ENCODE peak calls at places on chromosomes 12 and 14, in eight cellular contexts. H, V, M, E, J, Y, S and A are unnamed samples. For H3K4me1, the result is how much of the 10 kb centered on the place peaks cover.

GRCh38 chr12:3747543-3747942 is 5.4 kb downstream of the CRACR2A start:
- DNase-seq in M (peak), E (no peak), S (no peak), V (no peak), H (no peak), J (no peak), Y (peak), A (no peak)

GRCh38 chr14:99724196-99724891 is 40.2 kb downstream of the CYP46A1 start:
- DNase-seq in E (no peak), M (no peak), V (no peak), H (no peak), S (no peak), Y (no peak), J (no peak), A (peak)

GRCh38 chr12:106309671-106310313 is 7.3 kb downstream of the TCP11L2 start:
- DNase-seq in V (no peak), H (no peak), Y (no peak), E (no peak), M (no peak), J (no peak), S (no peak), A (no peak)

GRCh38 chr14:36657409-36658090 is 4.1 kb upstream of the PAX9 start:
- DNase-seq in V (no peak), Y (no peak), J (no peak), M (no peak), H (no peak), S (no peak), E (no peak), A (peak)

GRCh38 chr12:49231881-49232650 is 32.8 kb upstream of the TUBA1C start:
- DNase-seq in Y (no peak), M (no peak), V (no peak), S (no peak), H (no peak), E (no peak), J (no peak), A (no peak)

GRCh38 chr12:130775953-130776856 is 60.1 kb upstream of the RIMBP2 start:
- DNase-seq in M (no peak), Y (peak), V (peak), S (peak), E (no peak), H (peak), J (peak), A (no peak)

GRCh38 chr14:60684203-60684602 is 34.9 kb upstream of the SIX1 start:
- DNase-seq in J (no peak), H (no peak), V (no peak), E (no peak), M (no peak), Y (no peak), S (peak), A (no peak)

GRCh38 chr14:104657114-104657524 is 32.3 kb upstream of the INF2 start:
- DNase-seq in S (no peak), E (no peak), J (no peak), Y (no peak), M (no peak), V (no peak), H (no peak), A (no peak)

GRCh38 chr14:76236172-76237130 is 84.7 kb downstream of the GPATCH2L start:
- DNase-seq in Y (no peak), S (no peak), M (no peak), V (no peak), J (no peak), H (no peak), E (no peak), A (no peak)

GRCh38 chr14:83419420-83419819 is 1885.8 kb upstream of the SEL1L start:
- DNase-seq in E (no peak), M (no peak), V (no peak), S (no peak), Y (no peak), H (no peak), J (no peak), A (no peak)

GRCh38 chr14:77470192-77470870 is 12.4 kb downstream of the AHSA1 start:
- DNase-seq in J (no peak), Y (peak), E (no peak), V (no peak), H (no peak), M (no peak), S (no peak), A (no peak)

GRCh38 chr14:102046337-102047278 is 40.2 kb downstream of the HSP90AA1 start:
- DNase-seq in Y (peak), J (peak), S (peak), M (peak), H (peak), E (peak), V (peak), A (peak)

GRCh38 chr12:130281157-130281799 is 56.4 kb upstream of the PIWIL1 start:
- DNase-seq in E (no peak), S (no peak), Y (peak), M (no peak), J (peak), V (peak), H (no peak), A (no peak)

GRCh38 chr12:121095544-121096198 is 37.0 kb upstream of the P2RX7 start:
- DNase-seq in V (peak), M (peak), H (peak), S (peak), J (peak), E (peak), Y (peak), A (peak)

GRCh38 chr12:2417761-2418160 is 365.0 kb downstream of the CACNA1C start:
- DNase-seq in V (no peak), Y (no peak), E (peak), S (no peak), J (no peak), M (no peak), H (no peak), A (no peak)

GRCh38 chr12:76489737-76490136 is 69.8 kb downstream of the OSBPL8 start:
- DNase-seq in J (peak), S (no peak), H (no peak), E (no peak), V (no peak), M (no peak), Y (no peak), A (no peak)

GRCh38 chr14:63224196-63224595 is 20.0 kb downstream of the RHOJ start:
- DNase-seq in M (no peak), E (no peak), H (no peak), S (no peak), V (no peak), J (no peak), Y (no peak), A (no peak)

GRCh38 chr12:129966086-129966640 is 62.3 kb upstream of the TMEM132D start:
- DNase-seq in E (no peak), M (no peak), V (no peak), Y (no peak), S (no peak), H (no peak), J (no peak), A (no peak)

GRCh38 chr14:23569443-23570151 is 2.0 kb upstream of the AP1G2 start:
- DNase-seq in H (no peak), M (no peak), E (peak), V (peak), Y (no peak), J (peak), S (peak), A (no peak)

GRCh38 chr12:124566181-124567034 is 1.0 kb downstream of the NCOR2 start:
- DNase-seq in E (peak), M (peak), J (peak), Y (peak), V (peak), S (peak), H (peak), A (peak)

GRCh38 chr14:59474172-59474571 is 9.0 kb upstream of the GPR135 start:
- DNase-seq in S (no peak), J (no peak), H (no peak), M (no peak), E (no peak), Y (no peak), V (no peak), A (no peak)

GRCh38 chr14:29927596-29928341 is at the start of gene PRKD1:
- DNase-seq in E (peak), V (peak), M (peak), J (peak), H (peak), Y (peak), S (peak), A (peak)

GRCh38 chr12:96237465-96238077 is 43.4 kb downstream of the ELK3 start:
- DNase-seq in J (no peak), M (peak), V (no peak), H (peak), Y (peak), S (no peak), E (peak), A (no peak)

GRCh38 chr14:60862283-60862682 is 118.6 kb downstream of the TRMT5 start:
- DNase-seq in M (peak), S (no peak), V (no peak), Y (peak), E (peak), J (no peak), H (peak), A (no peak)

GRCh38 chr12:121538699-121539061 is 42.1 kb downstream of the KDM2B start:
- DNase-seq in J (peak), V (peak), M (peak), Y (peak), H (no peak), E (no peak), S (peak), A (no peak)

GRCh38 chr12:3117628-3118027 is 40.4 kb downstream of the TSPAN9 start:
- DNase-seq in V (no peak), J (no peak), M (no peak), S (no peak), H (no peak), E (no peak), Y (no peak), A (no peak)

GRCh38 chr14:63383776-63384367 is 65.1 kb upstream of the GPHB5 start:
- DNase-seq in J (no peak), E (no peak), Y (no peak), M (no peak), V (no peak), H (no peak), S (no peak), A (no peak)

GRCh38 chr12:6708968-6709394 is 8.4 kb upstream of the PIANP start:
- DNase-seq in E (no peak), Y (no peak), S (no peak), M (no peak), J (no peak), V (no peak), H (no peak), A (no peak)

GRCh38 chr12:50258167-50258551 is 25.2 kb downstream of the LIMA1 start:
- DNase-seq in E (peak), S (no peak), M (no peak), Y (peak), J (peak), H (peak), V (no peak), A (peak)

GRCh38 chr14:99137001-99137700 is 134.8 kb downstream of the BCL11B start:
- DNase-seq in V (no peak), S (no peak), M (peak), Y (no peak), H (no peak), E (peak), J (no peak), A (peak)

GRCh38 chr14:101731187-101732080 is 30.1 kb upstream of the PPP2R5C start:
- DNase-seq in Y (peak), E (peak), H (no peak), J (peak), M (peak), V (peak), S (peak), A (peak)

GRCh38 chr12:102756564-102756963 is 160.5 kb downstream of the PAH start:
- DNase-seq in H (peak), V (no peak), S (no peak), E (no peak), J (no peak), Y (no peak), M (no peak), A (no peak)

GRCh38 chr12:57626929-57627445 is 6.0 kb downstream of the B4GALNT1 start:
- DNase-seq in E (no peak), J (no peak), H (no peak), Y (no peak), M (no peak), S (no peak), V (no peak), A (peak)

GRCh38 chr14:74871819-74872218 is 4.1 kb downstream of the PROX2 start:
- DNase-seq in S (no peak), H (no peak), J (no peak), Y (no peak), E (no peak), V (no peak), M (no peak), A (no peak)

GRCh38 chr14:22249775-22250174 is 339.2 kb downstream of the DAD1 start:
- DNase-seq in M (no peak), S (no peak), E (no peak), J (no peak), V (no peak), Y (no peak), H (no peak), A (no peak)

GRCh38 chr12:10501031-10501430 is 4.7 kb upstream of the EIF2S3B start:
- DNase-seq in Y (no peak), H (no peak), S (no peak), J (peak), E (no peak), V (no peak), M (no peak), A (no peak)

GRCh38 chr14:22471545-22472121 is 117.4 kb downstream of the DAD1 start:
- DNase-seq in Y (peak), E (no peak), S (peak), M (peak), V (peak), H (no peak), J (peak), A (no peak)

GRCh38 chr12:3869860-3870259 is 3.3 kb downstream of the PARP11 start:
- DNase-seq in V (no peak), E (no peak), S (no peak), M (no peak), H (no peak), J (no peak), Y (no peak), A (no peak)

GRCh38 chr14:99514552-99515300 is 33.5 kb downstream of the CCNK start:
- DNase-seq in J (no peak), V (no peak), M (no peak), Y (no peak), H (no peak), E (no peak), S (no peak), A (peak)

GRCh38 chr14:68451676-68452387 is 341.0 kb downstream of the ZFP36L1 start:
- DNase-seq in S (no peak), V (no peak), Y (no peak), J (peak), H (peak), E (peak), M (no peak), A (no peak)

GRCh38 chr14:68449565-68450295 is 343.1 kb downstream of the ZFP36L1 start:
- DNase-seq in E (no peak), H (no peak), Y (no peak), S (no peak), V (no peak), M (no peak), J (no peak), A (no peak)

GRCh38 chr14:68447581-68448281 is 345.1 kb downstream of the ZFP36L1 start:
- DNase-seq in S (no peak), V (no peak), J (no peak), Y (no peak), H (no peak), E (no peak), M (no peak), A (no peak)

GRCh38 chr14:68448379-68448778 is 344.5 kb downstream of the ZFP36L1 start:
- DNase-seq in S (no peak), V (no peak), J (peak), M (no peak), H (no peak), E (peak), Y (no peak), A (no peak)

GRCh38 chr14:68450391-68451120 is 342.3 kb downstream of the ZFP36L1 start:
- DNase-seq in V (no peak), J (no peak), H (no peak), E (no peak), M (no peak), S (no peak), Y (no peak), A (no peak)
- TF ChIP-seq EP300 in V (no peak), J (no peak), H (no peak), E (no peak), M (no peak), S (no peak), Y (no peak), A (no peak)

GRCh38 chr14:20989464-20989786 is 355 bp upstream of the METTL17 start:
- DNase-seq in J (no peak), V (peak), M (no peak), H (no peak), S (no peak), Y (no peak), E (no peak), A (no peak)
- H3K27ac ChIP-seq in J (peak), V (peak), M (peak), H (peak), S (peak), Y (peak), E (peak), A (peak)

DNA sequence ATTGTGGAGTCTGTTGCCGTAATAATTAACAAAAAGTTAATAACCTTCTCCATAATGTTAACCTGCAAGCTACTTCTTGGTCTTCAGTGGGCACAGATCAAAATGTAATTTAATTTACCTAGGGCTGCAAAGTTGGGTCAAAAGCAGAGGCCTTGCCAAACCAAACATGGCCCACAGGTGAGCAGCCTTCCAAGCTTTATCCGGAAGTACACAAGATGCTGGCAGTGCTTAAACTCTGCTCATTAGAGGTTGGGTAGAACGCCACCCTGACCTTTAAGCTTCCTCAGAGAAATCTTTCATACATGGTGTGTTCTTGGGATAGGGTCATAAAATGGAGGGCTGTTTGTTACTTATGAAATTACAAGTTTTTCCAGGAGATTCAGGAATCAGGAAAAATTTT is 7.4 kb downstream of the EGLN3 start:
- DNase-seq in E (no peak), H (no peak), Y (peak), S (no peak), V (no peak), M (peak), J (no peak), A (no peak)
- H3K4me1 ChIP-seq in E (half or more), H (under half), Y (under half), S (under half), V (under half), M (half or more), J (under half), A (under half)

GRCh38 chr12:53113951-53114350 is 10.7 kb downstream of the SOAT2 start:
- DNase-seq in E (no peak), H (no peak), V (peak), J (no peak), S (no peak), M (no peak), Y (no peak), A (no peak)

GRCh38 chr12:53118771-53119300 is 15.6 kb downstream of the SOAT2 start:
- DNase-seq in Y (no peak), E (no peak), H (no peak), M (no peak), V (no peak), S (no peak), J (no peak), A (no peak)

GRCh38 chr12:53115112-53115890 is 12.0 kb downstream of the SOAT2 start:
- DNase-seq in H (no peak), M (no peak), E (no peak), Y (no peak), S (no peak), V (peak), J (no peak), A (peak)

GRCh38 chr12:53115891-53116675 is 12.8 kb downstream of the SOAT2 start:
- DNase-seq in M (no peak), E (no peak), H (no peak), Y (no peak), V (peak), J (no peak), S (no peak), A (peak)

DNA sequence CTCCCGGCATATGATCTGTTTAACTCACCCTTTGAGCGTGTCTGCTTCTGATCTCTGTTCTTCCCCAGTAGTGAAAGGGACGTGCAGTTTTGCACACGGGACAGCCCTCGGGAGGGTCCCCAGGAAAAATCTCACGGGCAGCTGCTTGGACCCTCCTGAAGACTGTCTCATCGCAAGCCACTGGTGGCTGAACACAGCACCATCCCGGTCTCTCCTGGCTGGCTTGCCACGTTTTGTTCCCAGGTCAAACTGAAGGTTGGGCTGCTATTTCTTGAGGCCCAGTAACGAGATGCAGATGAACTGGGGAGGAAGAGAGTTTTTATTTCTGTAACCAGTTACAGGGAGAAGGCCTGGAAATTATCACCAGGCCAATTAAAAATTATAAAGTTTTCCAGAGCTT is 10.0 kb downstream of the SOAT2 start:
- DNase-seq in H (no peak), J (no peak), S (no peak), E (no peak), V (peak), Y (no peak), M (peak), A (no peak)
- TF ChIP-seq EP300 in H (no peak), J (no peak), S (no peak), E (no peak), V (no peak), Y (no peak), M (no peak), A (no peak)

GRCh38 chr12:14935031-14935430 is 3.3 kb downstream of the ERP27 start:
- DNase-seq in V (no peak), H (no peak), M (no peak), Y (no peak), E (no peak), S (no peak), J (no peak), A (no peak)
- H3K27ac ChIP-seq in V (no peak), H (no peak), M (no peak), Y (peak), E (no peak), S (no peak), J (no peak), A (no peak)

GRCh38 chr12:113533842-113534375 is 62.2 kb upstream of the LHX5 start:
- DNase-seq in Y (no peak), E (no peak), H (no peak), V (no peak), M (no peak), S (no peak), J (no peak), A (no peak)

GRCh38 chr12:113525066-113525465 is 53.4 kb upstream of the LHX5 start:
- DNase-seq in M (no peak), H (no peak), Y (no peak), S (no peak), J (no peak), E (no peak), V (no peak), A (no peak)

GRCh38 chr12:113534555-113534954 is 62.9 kb upstream of the LHX5 start:
- DNase-seq in J (no peak), V (no peak), H (no peak), S (no peak), M (no peak), E (no peak), Y (no peak), A (no peak)

GRCh38 chr12:113524495-113524894 is 52.8 kb upstream of the LHX5 start:
- DNase-seq in S (no peak), Y (no peak), H (no peak), J (peak), E (no peak), V (peak), M (no peak), A (no peak)

DNA sequence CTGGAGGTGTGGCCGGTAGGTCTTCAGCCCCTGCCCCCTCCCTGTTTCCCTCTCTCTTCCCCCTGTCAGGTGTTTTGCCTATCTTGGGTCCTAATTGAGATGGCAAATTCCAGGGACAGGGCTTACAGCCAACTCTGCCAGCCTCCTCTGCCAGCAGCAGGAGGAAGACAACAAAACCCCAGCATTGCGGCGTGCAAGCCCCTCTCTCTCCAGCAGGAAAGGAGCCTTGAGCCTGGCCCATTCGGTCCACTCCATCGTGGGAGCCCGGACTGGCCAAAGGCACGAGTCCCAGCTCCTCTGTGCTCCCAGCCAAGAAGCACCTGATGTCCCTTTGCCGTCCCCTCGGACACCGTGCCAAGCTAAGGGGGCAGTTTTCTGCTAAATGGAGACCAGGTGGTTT is 56.9 kb upstream of the LHX5 start:
- DNase-seq in S (no peak), V (no peak), M (no peak), J (no peak), E (no peak), Y (no peak), H (no peak), A (no peak)
- H3K4me1 ChIP-seq in S (under half), V (under half), M (under half), J (under half), E (under half), Y (under half), H (under half), A (under half)